ENCODE peak calls at places on chromosomes 12 and 14, in five cellular contexts. S is mucosa of descending colon, N is AG09319, P is lung, D is cardiac fibroblast. X is an unnamed sample.

GRCh38 chr14:58788655-58789054 is 150.9 kb downstream of the DACT1 start:
- DNase-seq in N (no peak), D (no peak), P (no peak), S (no peak), X (no peak)

GRCh38 chr14:34665785-34666425 is 36.0 kb upstream of the SNX6 start:
- DNase-seq in S (no peak), D (peak), N (peak), P (no peak), X (peak)

GRCh38 chr12:89845356-89845755 is 136.7 kb upstream of the ATP2B1 start:
- DNase-seq in P (no peak), S (no peak), N (no peak), D (no peak), X (no peak)

GRCh38 chr12:16668198-16668597 is 62.2 kb upstream of the LMO3 start:
- DNase-seq in N (no peak), D (no peak), S (no peak), P (no peak), X (no peak)

GRCh38 chr12:20212658-20213387 is 155.5 kb upstream of the PDE3A start:
- DNase-seq in N (peak), D (peak), P (peak), S (peak), X (peak)

GRCh38 chr14:29671034-29671433 is 256.6 kb downstream of the PRKD1 start:
- DNase-seq in P (no peak), N (peak), S (no peak), D (peak), X (peak)

GRCh38 chr12:3727877-3728632 is 24.9 kb downstream of the CRACR2A start:
- DNase-seq in N (peak), S (no peak), D (peak), P (no peak), X (no peak)

GRCh38 chr14:64422753-64423152 is 34.6 kb downstream of the MTHFD1 start:
- DNase-seq in S (no peak), D (no peak), P (no peak), N (no peak), X (no peak)

GRCh38 chr12:117151195-117152031 is 38.9 kb downstream of the FBXO21 start:
- DNase-seq in N (peak), D (peak), S (no peak), P (peak), X (peak)

GRCh38 chr12:53097207-53097563 is 282 bp upstream of the IGFBP6 start:
- DNase-seq in D (peak), P (no peak), N (no peak), S (no peak), X (peak)

GRCh38 chr12:108371801-108372344 is 32.8 kb upstream of the CMKLR1 start:
- DNase-seq in D (no peak), P (peak), S (no peak), N (peak), X (peak)

X was measured in MCF 10A.